ENCODE peak calls at places on chromosome 12, in five cellular contexts. P is neural progenitor cell, Z is HCT116, V is MM.1S, U is SK-N-SH. G is an unnamed sample.

GRCh38 chr12:90794212-90794611 is 160.8 kb downstream of the CCER1 start:
- DNase-seq in P (no peak), Z (no peak), V (no peak), U (no peak), G (no peak)

GRCh38 chr12:95239216-95239615 is 21.6 kb downstream of the VEZT start:
- DNase-seq in P (no peak), Z (no peak), V (no peak), U (no peak), G (no peak)

GRCh38 chr12:71216725-71217579 is 59.2 kb upstream of the TSPAN8 start:
- DNase-seq in P (peak; percentile 35), Z (peak; percentile 55), V (peak; percentile 54), U (peak; percentile 13), G (peak; percentile 15)

GRCh38 chr12:42442328-42442759 is 116.4 kb downstream of the PPHLN1 start:
- DNase-seq in P (no peak), Z (no peak), V (no peak), U (no peak), G (no peak)

GRCh38 chr12:80620281-80620680 is 87.2 kb upstream of the MYF6 start:
- DNase-seq in P (no peak), Z (no peak), V (no peak), U (no peak), G (no peak)

GRCh38 chr12:7060353-7060954 is at the start of gene C1S:
- DNase-seq in P (peak; percentile 6), Z (no peak), V (no peak), U (peak; percentile 53), G (no peak)

GRCh38 chr12:54004841-54005530 is 3.8 kb upstream of the HOXC8 start:
- DNase-seq in P (peak; percentile 57), Z (no peak), V (no peak), U (no peak), G (no peak)

GRCh38 chr12:115044073-115044472 is 360.1 kb upstream of the TBX3 start:
- DNase-seq in P (no peak), Z (peak; percentile 18), V (no peak), U (no peak), G (no peak)

GRCh38 chr12:50546441-50547318 is 41.9 kb downstream of the DIP2B start:
- DNase-seq in P (no peak), Z (no peak), V (no peak), U (no peak), G (no peak)

GRCh38 chr12:45042599-45042998 is 8.3 kb downstream of the DBX2 start:
- DNase-seq in P (no peak), Z (no peak), V (no peak), U (no peak), G (no peak)

GRCh38 chr12:95509300-95509699 is 35.3 kb downstream of the METAP2 start:
- DNase-seq in P (no peak), Z (no peak), V (no peak), U (no peak), G (no peak)

GRCh38 chr12:47730341-47730744 is 5.1 kb upstream of the ENDOU start:
- DNase-seq in P (no peak), Z (no peak), V (no peak), U (no peak), G (no peak)

GRCh38 chr12:46473634-46474201 is 101.1 kb upstream of the SLC38A2 start:
- DNase-seq in P (no peak), Z (peak; percentile 87), V (no peak), U (peak; percentile 15), G (no peak)

GRCh38 chr12:7907009-7907408 is 29.0 kb downstream of the SLC2A3 start:
- DNase-seq in P (peak; percentile 51), Z (peak; percentile 56), V (no peak), U (peak; percentile 28), G (peak; percentile 14)

GRCh38 chr12:54870048-54870447 is 15.7 kb downstream of the MUCL1 start:
- DNase-seq in P (no peak), Z (no peak), V (no peak), U (no peak), G (no peak)

GRCh38 chr12:124762384-124762783 is 101.3 kb downstream of the SCARB1 start:
- DNase-seq in P (no peak), Z (no peak), V (no peak), U (no peak), G (no peak)

GRCh38 chr12:124761876-124762275 is 101.8 kb downstream of the SCARB1 start:
- DNase-seq in P (no peak), Z (no peak), V (no peak), U (peak; percentile 66), G (no peak)

GRCh38 chr12:124763594-124763979 is 100.1 kb downstream of the SCARB1 start:
- DNase-seq in P (no peak), Z (no peak), V (no peak), U (no peak), G (no peak)

GRCh38 chr12:124764451-124764850 is 99.2 kb downstream of the SCARB1 start:
- DNase-seq in P (no peak), Z (no peak), V (peak; percentile 25), U (no peak), G (peak; percentile 42)

DNA sequence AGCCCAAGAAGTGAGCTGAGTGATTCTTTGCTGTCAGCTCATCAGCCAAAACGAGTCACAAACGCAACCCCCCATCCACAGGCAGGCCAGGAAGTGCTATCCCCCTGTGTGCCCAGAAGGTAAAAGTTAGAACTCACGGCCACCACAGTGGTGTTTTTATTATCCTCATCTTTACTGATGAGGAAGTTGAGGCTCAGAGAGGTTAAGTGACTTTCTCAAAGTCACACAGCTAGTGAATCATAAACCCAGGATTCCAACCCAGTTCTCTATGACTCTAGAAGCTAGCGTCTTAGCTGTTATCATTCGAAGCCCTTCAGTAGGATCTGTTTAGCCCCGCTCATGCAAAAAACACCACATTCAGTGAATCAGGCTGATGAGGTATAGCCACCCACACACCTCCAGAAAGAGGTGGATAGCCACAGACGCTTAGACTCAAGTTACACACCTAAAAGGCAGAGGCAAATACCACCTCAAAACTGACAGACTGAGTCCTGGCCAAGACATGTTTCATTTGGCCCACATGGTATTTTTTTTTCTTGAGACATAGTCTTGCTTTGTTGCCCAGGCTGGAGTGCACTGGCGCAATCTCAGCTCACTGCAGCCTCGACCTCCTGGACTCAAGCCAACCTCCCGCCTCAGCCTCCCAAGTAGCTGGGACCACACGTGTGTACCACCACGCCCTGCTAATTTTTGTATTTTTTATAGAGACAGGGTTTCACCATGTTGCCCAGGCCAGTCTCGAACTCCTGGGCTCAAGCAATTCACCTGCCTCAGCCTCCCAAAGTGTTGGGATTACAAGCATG is 100.7 kb downstream of the SCARB1 start:
- DNase-seq in P (no peak), Z (no peak), V (no peak), U (no peak), G (no peak)
- TF ChIP-seq EZH2phosphoT487 in P (no peak), Z (no peak), V (no peak), U (no peak), G (no peak)

GRCh38 chr12:76547526-76547925 is 12.0 kb downstream of the OSBPL8 start:
- DNase-seq in P (no peak), Z (no peak), V (no peak), U (no peak), G (no peak)
- H3K79me2 ChIP-seq in P (peaks cover 99% of the 10 kb centered on the region), Z (peaks cover 95% of the 10 kb centered on the region), V (peaks cover 97% of the 10 kb centered on the region), U (peaks cover 96% of the 10 kb centered on the region), G (peaks cover 98% of the 10 kb centered on the region)

GRCh38 chr12:104695453-104696148 is 238.9 kb downstream of the CHST11 start:
- DNase-seq in P (no peak), Z (no peak), V (no peak), U (no peak), G (peak; percentile 27)
- H3K4me3 ChIP-seq in P (no peak overlapping the region), Z (no peak overlapping the region), V (no peak overlapping the region), U (no peak overlapping the region), G (no peak overlapping the region)

DNA sequence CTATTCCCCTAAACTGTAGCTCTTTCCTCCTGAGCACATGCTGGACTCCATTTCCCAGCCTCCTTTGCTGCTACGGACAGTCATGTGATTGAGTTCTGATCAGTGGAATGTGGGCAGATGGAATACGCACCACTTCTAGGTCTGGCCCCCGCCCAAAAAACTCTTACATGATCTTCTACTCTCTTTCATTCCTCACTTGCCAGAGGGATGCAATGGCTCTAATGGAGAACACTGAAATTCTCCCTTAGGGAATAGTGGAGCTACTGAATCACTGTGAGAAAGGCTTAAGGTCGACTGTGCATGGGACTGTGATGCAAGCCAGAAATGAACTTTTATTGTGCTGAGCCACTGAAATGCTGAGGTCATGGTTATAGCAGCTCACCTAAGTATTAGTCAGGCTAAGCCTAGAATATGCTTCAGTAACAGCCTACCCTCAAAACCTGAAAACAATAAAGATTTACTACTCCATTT is 13.0 kb upstream of the TMED2 start:
- DNase-seq in P (peak; percentile 34), Z (peak; percentile 33), V (no peak), U (peak; percentile 49), G (no peak)
- TF ChIP-seq EZH2phosphoT487 in P (no peak), Z (no peak), V (no peak), U (no peak), G (no peak)

GRCh38 chr12:14214495-14214894 is 151.0 kb upstream of the ATF7IP start:
- DNase-seq in P (no peak), Z (no peak), V (no peak), U (no peak), G (no peak)
- H3K79me2 ChIP-seq in P (no peaks in the 10 kb centered on the region), Z (no peaks in the 10 kb centered on the region), V (no peaks in the 10 kb centered on the region), U (no peaks in the 10 kb centered on the region), G (no peaks in the 10 kb centered on the region)

DNA sequence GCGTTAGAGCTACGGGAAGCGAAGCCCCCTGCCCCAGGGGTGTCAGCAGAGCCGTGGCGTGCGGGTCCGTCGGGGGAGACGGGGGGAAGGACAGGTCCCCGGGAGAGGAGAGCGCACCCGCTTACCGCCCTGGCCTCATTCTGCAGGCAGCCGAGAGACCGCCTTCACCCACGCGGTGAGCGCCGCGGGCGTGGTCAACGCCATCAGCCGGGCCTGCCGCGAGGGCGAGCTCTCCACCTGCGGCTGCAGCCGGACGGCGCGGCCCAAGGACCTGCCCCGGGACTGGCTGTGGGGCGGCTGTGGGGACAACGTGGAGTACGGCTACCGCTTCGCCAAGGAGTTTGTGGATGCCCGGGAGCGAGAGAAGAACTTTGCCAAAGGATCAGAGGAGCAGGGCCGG is 10.5 kb downstream of the WNT5B start:
- DNase-seq in P (no peak), Z (no peak), V (no peak), U (no peak), G (no peak)
- H3K4me3 ChIP-seq in P (no peak overlapping the region), Z (no peak overlapping the region), V (no peak overlapping the region), U (no peak overlapping the region), G (no peak overlapping the region)